ENCODE peak calls at places on chromosomes 2 and 18, in ten cellular contexts. Y is ovary, V is nephron progenitor cell, U is AG09309, T is fibroblast of lung, L is A549, G is choroid plexus epithelial cell, M is neural progenitor cell, C is AG10803, O is fibroblast of the aortic adventitia. F is an unnamed sample.

GRCh38 chr18:48868468-48869466 is 82.0 kb downstream of the SMAD7 start:
- DNase-seq in T (peak; percentile 40), M (no peak), C (no peak), Y (no peak), L (no peak), O (no peak), V (no peak), U (no peak), G (peak; percentile 48), F (peak; percentile 44)

GRCh38 chr2:141068053-141068682 is 1062.6 kb downstream of the LRP1B start:
- DNase-seq in G (no peak), O (no peak), C (no peak), L (no peak), Y (no peak), M (peak; percentile 43), U (no peak), T (no peak), V (no peak), F (no peak)

GRCh38 chr2:42074661-42075060 is 26.8 kb downstream of the PKDCC start:
- DNase-seq in G (no peak), Y (no peak), O (no peak), C (no peak), V (no peak), T (no peak), L (no peak), U (no peak), M (no peak), F (no peak)

GRCh38 chr2:157874278-157874825 is 1.8 kb downstream of the ACVR1 start:
- DNase-seq in T (peak; percentile 41), O (no peak), M (no peak), Y (no peak), V (no peak), L (no peak), U (no peak), C (peak; percentile 31), G (no peak), F (no peak)

GRCh38 chr2:15940661-15941482 is 522 bp downstream of the MYCN start:
- DNase-seq in Y (no peak), L (peak; percentile 32), C (no peak), V (peak; percentile 43), G (no peak), U (no peak), T (no peak), O (no peak), M (peak; percentile 76), F (no peak)

GRCh38 chr18:3579701-3580100 is 129.7 kb downstream of the TGIF1 start:
- DNase-seq in M (no peak), C (peak; percentile 79), U (peak; percentile 66), T (peak; percentile 98), G (peak; percentile 97), L (no peak), V (no peak), O (peak; percentile 80), Y (no peak), F (no peak)

GRCh38 chr2:40348038-40348437 is 103.9 kb downstream of the SLC8A1 start:
- DNase-seq in C (no peak), T (no peak), U (no peak), M (no peak), O (no peak), V (no peak), G (peak; percentile 32), L (no peak), Y (no peak), F (no peak)

GRCh38 chr2:122390406-122390805 is 635.0 kb downstream of the TSN start:
- DNase-seq in M (no peak), V (no peak), T (no peak), G (no peak), Y (no peak), U (no peak), O (no peak), C (peak; percentile 1), L (no peak), F (no peak)

GRCh38 chr2:33129661-33130447 is 183.1 kb downstream of the LTBP1 start:
- DNase-seq in V (no peak), C (no peak), T (peak; percentile 24), U (no peak), Y (no peak), O (no peak), L (no peak), M (no peak), G (no peak), F (no peak)

GRCh38 chr2:33126973-33127372 is 180.2 kb downstream of the LTBP1 start:
- DNase-seq in C (peak; percentile 68), M (no peak), T (peak; percentile 71), O (peak; percentile 74), L (no peak), Y (no peak), G (peak; percentile 62), V (no peak), U (no peak), F (no peak)

GRCh38 chr2:33129261-33129660 is 182.5 kb downstream of the LTBP1 start:
- DNase-seq in C (peak; percentile 34), G (no peak), M (no peak), V (no peak), Y (no peak), U (no peak), T (no peak), O (no peak), L (no peak), F (no peak)

GRCh38 chr2:33123216-33123615 is 176.5 kb downstream of the LTBP1 start:
- DNase-seq in O (peak; percentile 60), U (no peak), M (no peak), V (no peak), T (peak; percentile 67), Y (no peak), L (no peak), C (no peak), G (no peak), F (no peak)

DNA sequence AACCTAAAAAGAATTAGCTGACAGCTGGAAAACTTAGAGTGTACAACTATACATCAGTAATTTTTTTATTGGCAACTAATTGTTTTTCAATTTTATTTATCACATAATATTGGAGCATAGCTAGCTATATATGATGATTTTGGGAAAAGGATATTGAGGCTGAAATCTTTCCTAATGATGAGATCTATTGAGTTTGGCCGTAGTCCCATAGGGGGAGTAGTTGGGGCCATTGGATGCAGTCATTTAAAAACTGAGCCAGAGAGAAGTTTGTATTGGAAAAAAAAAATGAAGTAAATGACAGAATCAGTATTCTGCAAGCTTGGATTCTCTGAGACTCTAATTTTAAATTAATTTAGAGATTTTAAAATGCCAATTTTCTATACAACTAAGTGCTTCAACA is 179.8 kb downstream of the LTBP1 start:
- DNase-seq in V (no peak), Y (no peak), O (no peak), G (no peak), C (no peak), L (no peak), M (no peak), T (no peak), U (no peak), F (no peak)
- TF ChIP-seq CTCF in V (no peak), Y (no peak), O (peak; percentile 22), G (peak; percentile 26), C (peak; percentile 12), L (no peak), M (peak; percentile 22), T (peak; percentile 23), U (peak; percentile 12), F (no peak)

DNA sequence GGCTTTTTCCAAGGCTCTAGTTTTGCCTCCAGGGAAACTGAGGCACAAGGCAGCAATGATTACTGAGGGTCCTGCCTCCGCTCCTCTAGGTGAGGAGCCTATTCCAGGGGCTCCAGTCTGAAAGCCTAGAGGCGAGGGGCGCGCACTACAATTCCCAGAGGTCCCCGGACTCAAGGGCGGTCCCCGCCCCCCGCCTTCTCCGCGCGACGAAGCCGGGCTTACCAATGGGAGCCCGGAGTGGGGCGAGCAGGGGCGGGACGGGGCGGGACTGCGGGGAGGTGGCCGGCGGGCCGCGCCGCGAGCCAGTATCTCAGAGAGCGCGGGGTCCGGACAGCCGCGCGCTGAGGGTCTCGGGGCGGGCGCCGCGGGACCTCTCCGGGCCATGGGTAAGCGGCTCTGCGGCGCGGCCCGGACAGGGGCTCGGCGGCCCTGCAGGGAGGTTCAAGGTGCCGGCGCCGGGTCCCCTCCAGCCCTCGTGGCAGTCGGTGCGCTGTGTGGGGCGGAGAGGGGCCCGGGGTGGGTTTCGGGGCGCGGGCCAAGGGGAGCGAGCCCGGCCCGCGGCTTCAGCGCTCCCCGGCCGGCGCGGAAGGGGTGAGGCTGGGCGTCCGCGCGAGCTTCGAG is at the start of gene ARID5A:
- DNase-seq in M (peak; percentile 98), G (peak; percentile 90), Y (peak; percentile 96), T (peak; percentile 90), O (peak; percentile 74), C (peak; percentile 86), L (peak; percentile 90), V (peak; percentile 94), U (no peak), F (peak; percentile 79)
- TF ChIP-seq CTCF in M (peak; percentile 23), G (peak; percentile 34), Y (peak; percentile 16), T (peak; percentile 34), O (peak; percentile 49), C (peak; percentile 41), L (no peak), V (peak; percentile 30), U (peak; percentile 35), F (no peak)

GRCh38 chr2:222902660-222903059 is 41.8 kb downstream of the ACSL3 start:
- DNase-seq in V (no peak), U (no peak), Y (no peak), O (no peak), M (no peak), C (no peak), G (no peak), L (no peak), T (no peak), F (no peak)

GRCh38 chr2:222903234-222904220 is 42.7 kb downstream of the ACSL3 start:
- DNase-seq in L (peak; percentile 52), V (peak; percentile 23), O (peak; percentile 78), C (peak; percentile 64), M (peak; percentile 56), Y (no peak), U (no peak), G (peak; percentile 84), T (peak; percentile 49), F (no peak)

GRCh38 chr2:222907790-222908431 is 47.1 kb downstream of the ACSL3 start:
- DNase-seq in T (peak; percentile 75), C (peak; percentile 80), Y (no peak), O (peak; percentile 62), V (no peak), M (no peak), U (no peak), G (peak; percentile 67), L (no peak), F (no peak)

GRCh38 chr2:222907048-222907447 is 46.2 kb downstream of the ACSL3 start:
- DNase-seq in G (no peak), C (no peak), O (no peak), U (no peak), L (no peak), M (no peak), T (no peak), Y (no peak), V (no peak), F (no peak)

DNA sequence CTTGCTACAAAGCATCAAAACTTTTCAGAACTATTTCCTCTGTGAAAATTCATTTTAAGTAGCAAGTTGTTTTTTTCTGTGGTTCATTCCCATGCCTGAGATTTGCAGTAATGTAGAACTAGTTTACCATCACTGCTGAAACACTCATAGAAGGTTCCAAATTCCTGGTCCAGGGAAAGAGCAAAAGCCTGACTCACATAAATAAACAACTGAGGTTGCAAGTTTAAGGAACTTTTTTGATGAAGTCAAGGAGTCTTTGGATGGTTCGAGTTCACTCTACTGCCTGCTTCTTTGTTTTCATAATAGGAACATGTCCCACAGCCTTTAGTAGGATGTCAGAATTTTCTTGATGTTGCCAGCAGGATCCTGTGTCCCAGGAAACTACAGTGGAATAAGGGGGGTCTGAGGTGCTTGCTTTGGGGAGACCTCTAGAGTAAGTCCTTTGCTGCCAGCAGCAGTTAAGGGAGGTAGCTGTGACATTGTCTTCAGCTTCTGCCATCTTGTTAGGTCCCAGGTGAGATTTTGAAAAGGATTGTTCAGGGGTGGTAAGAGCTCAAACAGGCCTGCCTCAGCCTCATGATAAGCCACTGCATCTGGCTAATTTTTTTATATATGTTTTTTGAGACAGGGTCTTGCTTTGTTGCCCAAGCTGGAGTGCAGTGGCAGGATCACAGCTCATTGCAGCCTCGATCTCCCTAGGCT is 43.9 kb downstream of the ACSL3 start:
- DNase-seq in M (no peak), U (peak; percentile 62), C (peak; percentile 91), V (no peak), Y (no peak), T (peak; percentile 95), O (peak; percentile 88), G (peak; percentile 91), L (no peak), F (no peak)
- TF ChIP-seq CTCF in M (no peak), U (no peak), C (no peak), V (no peak), Y (no peak), T (no peak), O (no peak), G (no peak), L (no peak), F (no peak)

GRCh38 chr2:12606472-12607000 is 110.2 kb upstream of the TRIB2 start:
- DNase-seq in L (no peak), V (no peak), Y (no peak), U (no peak), G (peak; percentile 51), M (peak; percentile 13), O (peak; percentile 81), C (peak; percentile 54), T (peak; percentile 67), F (no peak)
- TF ChIP-seq CTCF in L (no peak), V (no peak), Y (no peak), U (peak; percentile 16), G (peak; percentile 56), M (peak; percentile 31), O (peak; percentile 6), C (peak; percentile 34), T (peak; percentile 36), F (no peak)